ENCODE peak calls at places on chromosomes 1 and 21, in seven cellular contexts. D is pancreas; B is kidney epithelial cell; U is mesendoderm; K is HFF-Myc; Y is Jurkat, Clone E6-1; H is NT2/D1. L is an unnamed sample.
A peak's percentile ranks its signal among the peaks of the same experiment; 100 is the strongest.

GRCh38 chr1:222928212-222928611 is 113.4 kb downstream of the DISP1 start:
- DNase-seq in D (peak; percentile 62), B (no peak), U (peak; percentile 97), K (no peak), Y (no peak), H (peak; percentile 89), L (no peak)

GRCh38 chr1:33466159-33466558 is 6.3 kb upstream of the ZSCAN20 start:
- DNase-seq in D (no peak), B (no peak), U (no peak), K (no peak), Y (no peak), H (no peak), L (no peak)

GRCh38 chr1:228347181-228347580 is 59.5 kb downstream of the TRIM11 start:
- DNase-seq in D (no peak), B (no peak), U (no peak), K (no peak), Y (no peak), H (no peak), L (no peak)

GRCh38 chr21:41016472-41016871 is 151.5 kb upstream of the BACE2 start:
- DNase-seq in D (no peak), B (no peak), U (no peak), K (no peak), Y (no peak), H (no peak), L (no peak)

GRCh38 chr1:202200112-202200548 is 6.5 kb downstream of the LGR6 start:
- DNase-seq in D (no peak), B (no peak), U (peak; percentile 77), K (no peak), Y (no peak), H (no peak), L (no peak)

GRCh38 chr1:224459051-224459450 is 24.5 kb upstream of the WDR26 start:
- DNase-seq in D (no peak), B (no peak), U (no peak), K (no peak), Y (no peak), H (no peak), L (no peak)

GRCh38 chr1:202221911-202222909 is 28.6 kb downstream of the LGR6 start:
- DNase-seq in D (no peak), B (no peak), U (no peak), K (no peak), Y (no peak), H (no peak), L (no peak)

GRCh38 chr21:29849735-29850176 is 90.0 kb downstream of the GRIK1 start:
- DNase-seq in D (peak; percentile 31), B (peak; percentile 12), U (peak; percentile 84), K (peak; percentile 17), Y (peak; percentile 57), H (peak; percentile 74), L (no peak)

GRCh38 chr1:35047188-35047858 is 15.6 kb upstream of the ZMYM6 start:
- DNase-seq in D (no peak), B (peak; percentile 76), U (no peak), K (no peak), Y (no peak), H (no peak), L (no peak)

GRCh38 chr1:41502912-41503311 is 18.4 kb upstream of the EDN2 start:
- DNase-seq in D (no peak), B (no peak), U (no peak), K (no peak), Y (no peak), H (no peak), L (no peak)

GRCh38 chr1:186492531-186493291 is 31.8 kb upstream of the PDC start:
- DNase-seq in D (no peak), B (no peak), U (no peak), K (no peak), Y (no peak), H (no peak), L (no peak)
- H3K4me3 ChIP-seq in D (no peak overlapping the region), B (no peak overlapping the region), U (no peak overlapping the region), K (no peak overlapping the region), Y (no peak overlapping the region), H (no peak overlapping the region), L (no peak overlapping the region)

GRCh38 chr1:160644399-160644798 is 2.4 kb downstream of the SLAMF1 start:
- DNase-seq in D (no peak), B (no peak), U (no peak), K (no peak), Y (no peak), H (no peak), L (no peak)

GRCh38 chr1:160646711-160647328 is at the start of gene SLAMF1:
- DNase-seq in D (no peak), B (no peak), U (no peak), K (no peak), Y (no peak), H (no peak), L (no peak)

GRCh38 chr1:160645386-160646063 is 1.3 kb downstream of the SLAMF1 start:
- DNase-seq in D (no peak), B (no peak), U (no peak), K (no peak), Y (no peak), H (no peak), L (no peak)

GRCh38 chr1:160647329-160647720 is 481 bp upstream of the SLAMF1 start:
- DNase-seq in D (no peak), B (no peak), U (no peak), K (no peak), Y (no peak), H (no peak), L (no peak)

GRCh38 chr1:160646192-160646591 is 652 bp downstream of the SLAMF1 start:
- DNase-seq in D (no peak), B (no peak), U (no peak), K (no peak), Y (no peak), H (no peak), L (no peak)
- H3K4me3 ChIP-seq in D (no peak overlapping the region), B (no peak overlapping the region), U (no peak overlapping the region), K (no peak overlapping the region), Y (no peak overlapping the region), H (no peak overlapping the region), L (no peak overlapping the region)

GRCh38 chr1:94970783-94971182 is 43.9 kb upstream of the CNN3 start:
- DNase-seq in D (no peak), B (no peak), U (peak; percentile 67), K (no peak), Y (no peak), H (no peak), L (no peak)
- H3K4me3 ChIP-seq in D (no peak overlapping the region), B (no peak overlapping the region), U (no peak overlapping the region), K (no peak overlapping the region), Y (no peak overlapping the region), H (no peak overlapping the region), L (no peak overlapping the region)

DNA sequence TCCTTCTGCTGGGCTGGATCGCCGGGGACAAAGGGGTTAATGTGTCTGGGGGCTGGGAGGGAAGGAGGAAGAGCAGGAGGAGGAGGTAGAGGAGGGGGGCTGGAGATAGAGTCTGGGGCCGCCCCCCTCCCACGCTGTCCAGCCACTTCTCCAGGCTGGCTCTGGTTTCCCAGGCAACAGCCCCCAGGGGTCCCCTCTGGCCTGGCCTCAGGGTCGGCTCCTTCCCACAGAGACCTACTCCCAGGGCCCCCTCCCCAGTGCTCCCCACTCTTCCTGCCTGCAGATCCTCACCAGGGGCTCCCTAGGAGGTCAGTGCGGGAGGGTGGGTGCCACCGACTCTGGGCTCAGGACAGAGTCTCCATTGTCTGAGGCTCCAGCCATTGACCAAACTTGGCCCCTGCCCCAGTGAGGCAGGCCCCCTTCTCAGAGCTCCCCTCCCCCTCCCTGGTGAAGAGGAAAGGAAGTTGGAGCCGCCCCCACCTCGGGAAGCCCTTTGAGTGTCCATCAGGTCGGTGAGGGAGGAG is 34.1 kb downstream of the ARHGEF10L start:
- DNase-seq in D (no peak), B (no peak), U (no peak), K (no peak), Y (no peak), H (no peak), L (no peak)
- H3K4me3 ChIP-seq in D (no peak overlapping the region), B (no peak overlapping the region), U (no peak overlapping the region), K (no peak overlapping the region), Y (no peak overlapping the region), H (no peak overlapping the region), L (peak overlapping the region; percentile 28)

DNA sequence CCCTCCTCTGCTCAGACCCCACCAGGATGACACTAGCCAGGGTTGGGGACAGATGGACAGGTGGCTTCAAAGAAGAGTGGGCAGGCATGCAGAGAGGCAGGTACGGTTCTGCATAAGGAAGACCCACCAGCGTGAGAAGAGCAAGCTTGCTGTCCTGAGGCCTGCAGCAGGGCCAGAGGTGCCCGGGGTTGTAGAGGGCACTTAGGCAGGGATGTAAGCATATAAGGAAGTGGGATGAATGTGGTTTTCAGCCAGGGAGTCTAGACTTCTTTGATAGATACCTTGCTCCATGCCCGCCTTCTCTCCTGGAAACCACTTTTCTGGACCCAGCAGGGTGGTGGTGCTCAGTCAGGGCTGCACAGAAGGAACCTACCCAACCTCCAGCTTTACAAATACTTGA is 1.4 kb downstream of the TTC39A start:
- DNase-seq in D (no peak), B (no peak), U (no peak), K (no peak), Y (no peak), H (no peak), L (no peak)
- H3K4me3 ChIP-seq in D (no peak overlapping the region), B (no peak overlapping the region), U (no peak overlapping the region), K (no peak overlapping the region), Y (no peak overlapping the region), H (no peak overlapping the region), L (no peak overlapping the region)